ENCODE peak calls at places on chromosomes 11 and 22, in five cellular contexts. T is H1, U is GM12891, B is GM12878, D is HepG2. H is an unnamed sample.

GRCh38 chr11:107719557-107720304 is 7.9 kb upstream of the SLN start:
- DNase-seq in T (no peak), U (no peak), B (no peak), D (no peak), H (no peak)

GRCh38 chr22:19275919-19276600 is 15.5 kb downstream of the CLTCL1 start:
- DNase-seq in T (peak), U (no peak), B (no peak), D (no peak), H (no peak)

GRCh38 chr11:13042873-13043338 is 33.8 kb downstream of the RASSF10 start:
- DNase-seq in T (no peak), U (no peak), B (no peak), D (peak), H (no peak)

GRCh38 chr11:118911113-118911879 is 14.4 kb downstream of the BCL9L start:
- DNase-seq in T (no peak), U (no peak), B (no peak), D (peak), H (no peak)

GRCh38 chr11:111454561-111455192 is 57.5 kb downstream of the BTG4 start:
- DNase-seq in T (peak), U (peak), B (no peak), D (peak), H (no peak)

GRCh38 chr11:57458060-57458409 is 2.3 kb upstream of the RTN4RL2 start:
- DNase-seq in T (peak), U (no peak), B (no peak), D (no peak), H (no peak)

GRCh38 chr11:131561486-131561885 is 191.1 kb downstream of the NTM start:
- DNase-seq in T (no peak), U (no peak), B (no peak), D (no peak), H (no peak)

GRCh38 chr11:67303989-67304411 is 670 bp downstream of the SSH3 start:
- DNase-seq in T (peak), U (no peak), B (no peak), D (no peak), H (no peak)

GRCh38 chr11:63274776-63275175 is 31.4 kb upstream of the SLC22A25 start:
- DNase-seq in T (no peak), U (no peak), B (no peak), D (peak), H (no peak)

GRCh38 chr22:19822301-19823117 is 32.2 kb downstream of the GNB1L start:
- DNase-seq in T (peak), U (peak), B (no peak), D (no peak), H (peak)

GRCh38 chr11:45922425-45923082 is at the start of gene LARGE2:
- DNase-seq in T (peak), U (peak), B (no peak), D (no peak), H (peak)
- TF ChIP-seq POLR2AphosphoS5 in T (no peak), U (no peak), B (no peak), D (no peak), H (no peak)

DNA sequence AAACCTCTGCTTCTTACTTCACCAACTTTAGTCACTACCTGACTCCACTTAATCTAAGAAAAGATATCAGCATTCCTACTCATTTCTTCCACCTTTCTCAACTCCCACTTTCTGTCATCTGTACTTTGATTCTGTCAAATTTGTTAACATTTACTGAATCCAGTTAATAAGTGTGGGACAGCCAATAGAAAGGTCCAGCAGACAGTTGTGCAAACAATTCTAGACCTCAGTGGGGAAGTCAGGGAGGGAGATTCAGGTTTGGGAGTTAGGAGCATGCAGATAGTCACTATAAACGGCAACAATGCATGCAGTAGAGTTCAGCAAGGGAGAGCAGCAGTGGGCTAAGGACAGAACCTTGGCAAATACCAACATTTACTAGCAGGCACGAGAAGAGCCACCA is 4.1 kb downstream of the FBXO3 start:
- DNase-seq in T (no peak), U (no peak), B (no peak), D (no peak), H (no peak)
- TF ChIP-seq POLR2A in T (no peak), U (no peak), B (no peak), D (no peak), H (no peak)

GRCh38 chr11:110026823-110027626 is 66.2 kb upstream of the ZC3H12C start:
- DNase-seq in T (no peak), U (peak), B (peak), D (no peak), H (peak)
- TF ChIP-seq TAF1 in T (no peak), U (no peak), B (no peak), D (no peak), H (no peak)

DNA sequence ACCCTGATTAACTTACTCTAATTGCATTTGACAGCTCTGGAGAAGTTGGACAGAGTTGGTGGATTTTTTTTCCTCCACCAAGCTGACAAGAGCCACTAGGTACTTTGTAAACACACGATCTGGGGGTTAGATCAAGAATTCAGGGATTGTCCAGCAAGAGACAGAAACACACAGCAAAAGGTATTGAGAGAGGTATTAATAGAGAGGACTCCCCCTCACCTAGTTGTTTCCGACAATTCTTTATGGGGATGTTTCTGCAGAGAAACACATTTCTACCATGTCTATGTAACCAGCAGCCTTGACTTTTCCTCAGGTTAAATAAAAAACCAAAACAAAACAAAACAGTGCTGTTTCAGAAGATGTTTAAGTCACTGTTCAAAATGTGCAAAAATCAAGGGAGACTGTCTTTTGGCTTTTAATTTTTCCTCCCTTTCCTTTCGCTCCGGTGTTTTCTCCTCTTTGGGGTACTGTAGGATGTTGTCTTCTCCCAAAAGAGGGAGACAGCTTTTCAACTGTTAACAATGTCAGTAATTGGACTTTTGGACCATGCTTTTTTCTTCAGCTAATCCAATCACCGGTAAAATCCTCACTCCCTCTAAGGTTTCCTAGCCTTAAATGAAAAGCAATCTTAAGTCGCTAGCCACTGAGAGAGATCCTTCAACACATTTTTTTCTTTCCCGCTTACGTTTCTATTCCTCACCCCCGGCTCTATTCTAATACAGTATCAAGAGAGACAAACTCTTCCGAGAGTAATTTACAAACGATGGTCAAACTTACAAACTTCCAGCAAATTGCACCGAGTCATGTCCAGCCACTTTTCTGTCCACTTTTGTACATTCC is 644 bp downstream of the MAML2 start:
- DNase-seq in T (no peak), U (no peak), B (no peak), D (no peak), H (no peak)
- TF ChIP-seq POLR2AphosphoS5 in T (no peak), U (no peak), B (no peak), D (peak), H (no peak)

DNA sequence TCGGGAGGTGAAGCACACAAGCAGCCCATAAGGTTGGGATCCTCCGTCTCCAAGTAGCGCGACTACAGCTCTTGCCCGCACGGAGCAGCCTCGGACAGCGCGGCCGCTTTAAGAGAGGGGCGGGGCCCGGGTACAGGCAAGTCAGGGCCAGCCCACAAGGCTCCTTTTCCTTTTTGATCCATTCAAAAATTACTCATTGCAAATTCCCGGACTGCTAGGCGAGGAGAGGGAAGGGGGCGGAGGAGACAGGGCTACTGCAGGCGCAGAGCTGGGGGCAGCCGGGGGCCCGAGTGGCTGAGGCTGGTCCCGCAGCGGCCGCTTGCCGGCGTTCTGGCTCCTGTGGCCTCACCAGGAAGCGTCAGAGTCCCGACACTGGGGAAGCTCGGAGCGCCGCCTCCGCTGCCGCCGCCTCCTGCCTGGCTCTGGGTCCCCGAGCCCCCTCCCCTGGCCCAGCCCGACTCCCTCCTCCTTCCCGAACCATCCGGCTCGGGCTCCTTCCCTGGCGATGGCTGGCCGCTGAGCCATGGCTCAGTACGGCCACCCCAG is at the start of gene UBASH3B:
- DNase-seq in T (peak), U (peak), B (no peak), D (peak), H (peak)
- TF ChIP-seq POLR2A in T (no peak), U (no peak), B (no peak), D (peak), H (no peak)

GRCh38 chr11:103789957-103790356 is 246.5 kb upstream of the DDI1 start:
- DNase-seq in T (no peak), U (no peak), B (no peak), D (no peak), H (no peak)
- TF ChIP-seq TAF1 in T (no peak), U (no peak), B (no peak), D (no peak), H (no peak)

GRCh38 chr11:76380977-76381719 is at the start of the genes GVQW3 and THAP12:
- DNase-seq in T (peak), U (peak), B (peak), D (peak), H (peak)
- TF ChIP-seq POLR2AphosphoS5 in T (peak), U (peak), B (peak), D (peak), H (no peak)

GRCh38 chr11:103108933-103109817 is at the start of gene DYNC2H1:
- DNase-seq in T (peak), U (peak), B (peak), D (peak), H (peak)
- TF ChIP-seq POLR2A in T (peak), U (no peak), B (no peak), D (no peak), H (no peak)

H was measured in GM12892.